ENCODE peak calls at places on chromosomes 5 and 9, in five cellular contexts. One of them, this sample, is unnamed.

GRCh38 chr5:7634837-7635236 is 216.1 kb downstream of the CFAP90 start:
- DNase-seq in stimulated activated CD4-positive, alpha-beta T cell treated with anti-CD3 and anti-CD28 coated beads, Interleukin-12 subunit alpha, Interleukin-12 subunit beta, amount 100 ng/mL, for 48 hours: no peak
- DNase-seq in effector CD4-positive, alpha-beta T cell: no peak
- DNase-seq in hypothalamus: no peak
- DNase-seq in HT-29: no peak
- DNase-seq in this sample: no peak

GRCh38 chr5:98698359-98698758 is 75.1 kb upstream of the RGMB start:
- DNase-seq in stimulated activated CD4-positive, alpha-beta T cell treated with anti-CD3 and anti-CD28 coated beads, Interleukin-12 subunit alpha, Interleukin-12 subunit beta, amount 100 ng/mL, for 48 hours: no peak
- DNase-seq in effector CD4-positive, alpha-beta T cell: no peak
- DNase-seq in HT-29: no peak
- DNase-seq in hypothalamus: no peak
- DNase-seq in this sample: no peak

GRCh38 chr5:120657083-120657482 is 193.0 kb downstream of the PRR16 start:
- DNase-seq in stimulated activated CD4-positive, alpha-beta T cell treated with anti-CD3 and anti-CD28 coated beads, Interleukin-12 subunit alpha, Interleukin-12 subunit beta, amount 100 ng/mL, for 48 hours: no peak
- DNase-seq in HT-29: no peak
- DNase-seq in hypothalamus: no peak
- DNase-seq in effector CD4-positive, alpha-beta T cell: no peak
- DNase-seq in this sample: peak; percentile 63

GRCh38 chr9:137611623-137612609 is 6.4 kb downstream of the ARRDC1 start:
- DNase-seq in hypothalamus: no peak
- DNase-seq in HT-29: peak; percentile 97
- DNase-seq in stimulated activated CD4-positive, alpha-beta T cell treated with anti-CD3 and anti-CD28 coated beads, Interleukin-12 subunit alpha, Interleukin-12 subunit beta, amount 100 ng/mL, for 48 hours: no peak
- DNase-seq in effector CD4-positive, alpha-beta T cell: no peak
- DNase-seq in this sample: peak; percentile 96

GRCh38 chr5:56026863-56027300 is 32.1 kb upstream of the IL6ST start:
- DNase-seq in HT-29: no peak
- DNase-seq in stimulated activated CD4-positive, alpha-beta T cell treated with anti-CD3 and anti-CD28 coated beads, Interleukin-12 subunit alpha, Interleukin-12 subunit beta, amount 100 ng/mL, for 48 hours: no peak
- DNase-seq in effector CD4-positive, alpha-beta T cell: no peak
- DNase-seq in hypothalamus: no peak
- DNase-seq in this sample: no peak

GRCh38 chr5:99019254-99019653 is 90.4 kb upstream of the CHD1 start:
- DNase-seq in effector CD4-positive, alpha-beta T cell: no peak
- DNase-seq in HT-29: peak; percentile 42
- DNase-seq in hypothalamus: no peak
- DNase-seq in stimulated activated CD4-positive, alpha-beta T cell treated with anti-CD3 and anti-CD28 coated beads, Interleukin-12 subunit alpha, Interleukin-12 subunit beta, amount 100 ng/mL, for 48 hours: no peak
- DNase-seq in this sample: no peak

GRCh38 chr9:30178586-30178985 is 2205.9 kb upstream of the ACO1 start:
- DNase-seq in stimulated activated CD4-positive, alpha-beta T cell treated with anti-CD3 and anti-CD28 coated beads, Interleukin-12 subunit alpha, Interleukin-12 subunit beta, amount 100 ng/mL, for 48 hours: no peak
- DNase-seq in HT-29: no peak
- DNase-seq in hypothalamus: no peak
- DNase-seq in effector CD4-positive, alpha-beta T cell: no peak
- DNase-seq in this sample: no peak

GRCh38 chr5:61732796-61733195 is 400.7 kb downstream of the ZSWIM6 start:
- DNase-seq in HT-29: no peak
- DNase-seq in stimulated activated CD4-positive, alpha-beta T cell treated with anti-CD3 and anti-CD28 coated beads, Interleukin-12 subunit alpha, Interleukin-12 subunit beta, amount 100 ng/mL, for 48 hours: no peak
- DNase-seq in hypothalamus: no peak
- DNase-seq in effector CD4-positive, alpha-beta T cell: no peak
- DNase-seq in this sample: no peak

GRCh38 chr5:181221792-181222629 is 1.1 kb upstream of the TRIM41 start:
- DNase-seq in stimulated activated CD4-positive, alpha-beta T cell treated with anti-CD3 and anti-CD28 coated beads, Interleukin-12 subunit alpha, Interleukin-12 subunit beta, amount 100 ng/mL, for 48 hours: peak; percentile 99
- DNase-seq in HT-29: peak; percentile 98
- DNase-seq in effector CD4-positive, alpha-beta T cell: peak; percentile 93
- DNase-seq in hypothalamus: no peak
- DNase-seq in this sample: peak; percentile 89

GRCh38 chr9:16704489-16705111 is 165.9 kb downstream of the BNC2 start:
- DNase-seq in hypothalamus: no peak
- DNase-seq in HT-29: no peak
- DNase-seq in effector CD4-positive, alpha-beta T cell: no peak
- DNase-seq in stimulated activated CD4-positive, alpha-beta T cell treated with anti-CD3 and anti-CD28 coated beads, Interleukin-12 subunit alpha, Interleukin-12 subunit beta, amount 100 ng/mL, for 48 hours: no peak
- DNase-seq in this sample: no peak

GRCh38 chr5:170360712-170361501 is 28.3 kb downstream of the KCNMB1 start:
- DNase-seq in stimulated activated CD4-positive, alpha-beta T cell treated with anti-CD3 and anti-CD28 coated beads, Interleukin-12 subunit alpha, Interleukin-12 subunit beta, amount 100 ng/mL, for 48 hours: no peak
- DNase-seq in HT-29: no peak
- DNase-seq in hypothalamus: no peak
- DNase-seq in effector CD4-positive, alpha-beta T cell: no peak
- DNase-seq in this sample: no peak

GRCh38 chr5:139481122-139481533 is 1.4 kb downstream of the STING1 start:
- DNase-seq in stimulated activated CD4-positive, alpha-beta T cell treated with anti-CD3 and anti-CD28 coated beads, Interleukin-12 subunit alpha, Interleukin-12 subunit beta, amount 100 ng/mL, for 48 hours: no peak
- DNase-seq in effector CD4-positive, alpha-beta T cell: peak; percentile 22
- DNase-seq in hypothalamus: no peak
- DNase-seq in HT-29: peak; percentile 43
- DNase-seq in this sample: no peak

GRCh38 chr9:110918316-110919054 is 119.8 kb downstream of the LPAR1 start:
- DNase-seq in effector CD4-positive, alpha-beta T cell: no peak
- DNase-seq in HT-29: no peak
- DNase-seq in hypothalamus: no peak
- DNase-seq in stimulated activated CD4-positive, alpha-beta T cell treated with anti-CD3 and anti-CD28 coated beads, Interleukin-12 subunit alpha, Interleukin-12 subunit beta, amount 100 ng/mL, for 48 hours: no peak
- DNase-seq in this sample: no peak

GRCh38 chr5:120535900-120536299 is 71.8 kb downstream of the PRR16 start:
- DNase-seq in effector CD4-positive, alpha-beta T cell: no peak
- DNase-seq in stimulated activated CD4-positive, alpha-beta T cell treated with anti-CD3 and anti-CD28 coated beads, Interleukin-12 subunit alpha, Interleukin-12 subunit beta, amount 100 ng/mL, for 48 hours: no peak
- DNase-seq in HT-29: no peak
- DNase-seq in hypothalamus: no peak
- DNase-seq in this sample: no peak

GRCh38 chr9:133929599-133929998 is 62.5 kb downstream of the VAV2 start:
- DNase-seq in stimulated activated CD4-positive, alpha-beta T cell treated with anti-CD3 and anti-CD28 coated beads, Interleukin-12 subunit alpha, Interleukin-12 subunit beta, amount 100 ng/mL, for 48 hours: no peak
- DNase-seq in effector CD4-positive, alpha-beta T cell: no peak
- DNase-seq in HT-29: no peak
- DNase-seq in hypothalamus: no peak
- DNase-seq in this sample: no peak

GRCh38 chr9:113661074-113661473 is 197.5 kb downstream of the RGS3 start:
- DNase-seq in stimulated activated CD4-positive, alpha-beta T cell treated with anti-CD3 and anti-CD28 coated beads, Interleukin-12 subunit alpha, Interleukin-12 subunit beta, amount 100 ng/mL, for 48 hours: no peak
- DNase-seq in hypothalamus: no peak
- DNase-seq in HT-29: no peak
- DNase-seq in effector CD4-positive, alpha-beta T cell: no peak
- DNase-seq in this sample: no peak

GRCh38 chr9:31023793-31024192 is 1360.7 kb upstream of the ACO1 start:
- DNase-seq in HT-29: no peak
- DNase-seq in effector CD4-positive, alpha-beta T cell: no peak
- DNase-seq in stimulated activated CD4-positive, alpha-beta T cell treated with anti-CD3 and anti-CD28 coated beads, Interleukin-12 subunit alpha, Interleukin-12 subunit beta, amount 100 ng/mL, for 48 hours: no peak
- DNase-seq in hypothalamus: no peak
- DNase-seq in this sample: no peak

GRCh38 chr9:35645736-35646582 is 4.8 kb downstream of the SIT1 start:
- DNase-seq in stimulated activated CD4-positive, alpha-beta T cell treated with anti-CD3 and anti-CD28 coated beads, Interleukin-12 subunit alpha, Interleukin-12 subunit beta, amount 100 ng/mL, for 48 hours: no peak
- DNase-seq in hypothalamus: no peak
- DNase-seq in HT-29: peak; percentile 67
- DNase-seq in effector CD4-positive, alpha-beta T cell: no peak
- DNase-seq in this sample: no peak

GRCh38 chr5:125525356-125525755 is 778.9 kb upstream of the ZNF608 start:
- DNase-seq in HT-29: no peak
- DNase-seq in hypothalamus: no peak
- DNase-seq in effector CD4-positive, alpha-beta T cell: no peak
- DNase-seq in stimulated activated CD4-positive, alpha-beta T cell treated with anti-CD3 and anti-CD28 coated beads, Interleukin-12 subunit alpha, Interleukin-12 subunit beta, amount 100 ng/mL, for 48 hours: no peak
- DNase-seq in this sample: no peak

GRCh38 chr9:134010774-134011173 is 14.5 kb upstream of the BRD3OS start:
- DNase-seq in effector CD4-positive, alpha-beta T cell: no peak
- DNase-seq in hypothalamus: no peak
- DNase-seq in HT-29: no peak
- DNase-seq in stimulated activated CD4-positive, alpha-beta T cell treated with anti-CD3 and anti-CD28 coated beads, Interleukin-12 subunit alpha, Interleukin-12 subunit beta, amount 100 ng/mL, for 48 hours: no peak
- DNase-seq in this sample: no peak

GRCh38 chr5:39578887-39579497 is 154.2 kb upstream of the DAB2 start:
- DNase-seq in HT-29: peak; percentile 41
- DNase-seq in stimulated activated CD4-positive, alpha-beta T cell treated with anti-CD3 and anti-CD28 coated beads, Interleukin-12 subunit alpha, Interleukin-12 subunit beta, amount 100 ng/mL, for 48 hours: no peak
- DNase-seq in hypothalamus: no peak
- DNase-seq in effector CD4-positive, alpha-beta T cell: no peak
- DNase-seq in this sample: no peak

GRCh38 chr5:2265341-2265740 is 382.6 kb upstream of the IRX4 start:
- DNase-seq in hypothalamus: no peak
- DNase-seq in effector CD4-positive, alpha-beta T cell: no peak
- DNase-seq in HT-29: no peak
- DNase-seq in stimulated activated CD4-positive, alpha-beta T cell treated with anti-CD3 and anti-CD28 coated beads, Interleukin-12 subunit alpha, Interleukin-12 subunit beta, amount 100 ng/mL, for 48 hours: no peak
- DNase-seq in this sample: no peak

GRCh38 chr9:127558581-127559246 is 53.4 kb upstream of the STXBP1 start:
- DNase-seq in HT-29: no peak
- DNase-seq in effector CD4-positive, alpha-beta T cell: no peak
- DNase-seq in hypothalamus: no peak
- DNase-seq in stimulated activated CD4-positive, alpha-beta T cell treated with anti-CD3 and anti-CD28 coated beads, Interleukin-12 subunit alpha, Interleukin-12 subunit beta, amount 100 ng/mL, for 48 hours: no peak
- DNase-seq in this sample: no peak

GRCh38 chr5:158414780-158415179 is 555.8 kb upstream of the CLINT1 start:
- DNase-seq in hypothalamus: no peak
- DNase-seq in HT-29: no peak
- DNase-seq in stimulated activated CD4-positive, alpha-beta T cell treated with anti-CD3 and anti-CD28 coated beads, Interleukin-12 subunit alpha, Interleukin-12 subunit beta, amount 100 ng/mL, for 48 hours: no peak
- DNase-seq in effector CD4-positive, alpha-beta T cell: no peak
- DNase-seq in this sample: no peak